ENCODE peak calls at places on chromosomes 5 and 9, in four cellular contexts. N is T-helper 17 cell, F is ovary, G is tibial artery. L is an unnamed sample.

GRCh38 chr5:155263381-155263780 is 249.8 kb downstream of the KIF4B start:
- DNase-seq in G (no peak), N (no peak), F (no peak), L (no peak)

GRCh38 chr5:64298586-64298985 is 132.9 kb downstream of the RNF180 start:
- DNase-seq in G (no peak), N (no peak), F (no peak), L (no peak)

GRCh38 chr9:134551657-134552348 is 89.8 kb upstream of the COL5A1 start:
- DNase-seq in F (peak; percentile 9), G (peak; percentile 59), N (no peak), L (peak; percentile 80)

GRCh38 chr5:135567661-135568060 is 11.1 kb downstream of the CXCL14 start:
- DNase-seq in F (no peak), N (no peak), G (no peak), L (no peak)

GRCh38 chr9:79883073-79883645 is 311.4 kb downstream of the TLE4 start:
- DNase-seq in F (no peak), G (no peak), N (peak; percentile 12), L (no peak)

GRCh38 chr9:124438091-124438490 is 12.2 kb upstream of the ADGRD2 start:
- DNase-seq in F (no peak), G (no peak), N (no peak), L (peak; percentile 22)

GRCh38 chr5:2110934-2111462 is 228.3 kb upstream of the IRX4 start:
- DNase-seq in F (no peak), N (no peak), G (no peak), L (no peak)

GRCh38 chr9:127801955-127802575 is 617 bp upstream of the FPGS start:
- DNase-seq in F (peak; percentile 58), G (peak; percentile 54), N (no peak), L (no peak)

GRCh38 chr9:77999231-77999631 is 32.4 kb downstream of the GNAQ start:
- DNase-seq in N (no peak), F (no peak), G (no peak), L (no peak)

GRCh38 chr5:77590347-77590746 is 48.2 kb downstream of the OTP start:
- DNase-seq in N (no peak), F (no peak), G (no peak), L (no peak)

GRCh38 chr9:132356276-132356924 is 1.6 kb upstream of the SETX start:
- DNase-seq in G (no peak), F (peak; percentile 29), N (no peak), L (no peak)

GRCh38 chr5:68555891-68556689 is 340.5 kb downstream of the PIK3R1 start:
- DNase-seq in G (peak; percentile 62), N (no peak), F (no peak), L (no peak)

GRCh38 chr9:16708638-16709435 is 161.6 kb downstream of the BNC2 start:
- DNase-seq in N (no peak), F (no peak), G (no peak), L (no peak)

GRCh38 chr5:111383288-111383970 is 128.9 kb downstream of the STARD4 start:
- DNase-seq in F (no peak), N (no peak), G (no peak), L (no peak)

GRCh38 chr9:36204906-36205547 is 14.3 kb downstream of the CLTA start:
- DNase-seq in N (no peak), G (no peak), F (no peak), L (no peak)

GRCh38 chr9:81565144-81565543 is 124.2 kb downstream of the TLE1 start:
- DNase-seq in G (no peak), F (no peak), N (no peak), L (no peak)

GRCh38 chr5:31193591-31194457 is at the start of gene CDH6:
- DNase-seq in N (no peak), G (peak; percentile 33), F (peak; percentile 8), L (peak; percentile 66)

GRCh38 chr9:70083429-70083828 is 39.8 kb downstream of the MAMDC2 start:
- DNase-seq in F (no peak), G (no peak), N (no peak), L (no peak)

GRCh38 chr9:121645853-121646807 is 5.3 kb upstream of the DAB2IP start:
- DNase-seq in F (peak; percentile 25), G (no peak), N (no peak), L (no peak)

GRCh38 chr9:108834959-108835696 is 20.7 kb downstream of the ACTL7B start:
- DNase-seq in F (no peak), N (no peak), G (no peak), L (no peak)

GRCh38 chr5:95441631-95442030 is 50.5 kb downstream of the FAM81B start:
- DNase-seq in N (no peak), G (no peak), F (no peak), L (no peak)

GRCh38 chr5:160467555-160468418 is 46.1 kb downstream of the PTTG1 start:
- DNase-seq in G (peak; percentile 72), F (no peak), N (peak; percentile 67), L (peak; percentile 84)

GRCh38 chr5:53406630-53407316 is 73.7 kb upstream of the FST start:
- DNase-seq in N (no peak), F (no peak), G (no peak), L (no peak)

GRCh38 chr9:16385590-16386578 is 484.6 kb downstream of the BNC2 start:
- DNase-seq in G (no peak), N (no peak), F (no peak), L (no peak)

GRCh38 chr9:12785251-12785880 is 10.5 kb downstream of the LURAP1L start:
- DNase-seq in F (peak; percentile 10), G (peak; percentile 62), N (no peak), L (no peak)

GRCh38 chr5:2894347-2895135 is 143.1 kb upstream of the IRX2 start:
- DNase-seq in F (no peak), N (no peak), G (no peak), L (peak; percentile 14)

GRCh38 chr5:9776525-9776924 is 146.4 kb upstream of the TAS2R1 start:
- DNase-seq in G (no peak), F (no peak), N (no peak), L (no peak)

GRCh38 chr9:134189475-134190231 is 25.3 kb upstream of the RNU6ATAC start:
- DNase-seq in F (peak; percentile 54), N (no peak), G (peak; percentile 10), L (peak; percentile 61)

GRCh38 chr9:78821126-78821822 is 524.3 kb downstream of the PSAT1 start:
- DNase-seq in N (no peak), F (no peak), G (no peak), L (no peak)

GRCh38 chr5:62138607-62139006 is 167.4 kb upstream of the KIF2A start:
- DNase-seq in F (no peak), G (no peak), N (no peak), L (no peak)

GRCh38 chr9:33858346-33858869 is 41.4 kb downstream of the UBE2R2 start:
- DNase-seq in G (no peak), F (no peak), N (no peak), L (no peak)

L was measured in sciatic nerve.